ENCODE peak calls at places on chromosomes 5 and 9, in four cellular contexts. S is HepG2, U is GM12878, Z is K562. K is an unnamed sample.

GRCh38 chr9:129023036-129023907 is 4.9 kb downstream of the SH3GLB2 start:
- DNase-seq in S (no peak), U (no peak), Z (peak; percentile 80), K (peak; percentile 66)

GRCh38 chr9:113578279-113578865 is 114.8 kb downstream of the RGS3 start:
- DNase-seq in S (no peak), U (no peak), Z (no peak), K (no peak)

GRCh38 chr5:107361945-107362344 is 308.8 kb downstream of the EFNA5 start:
- DNase-seq in S (no peak), U (no peak), Z (no peak), K (no peak)

GRCh38 chr5:109907751-109908150 is 218.0 kb downstream of the MAN2A1 start:
- DNase-seq in S (no peak), U (no peak), Z (no peak), K (no peak)

GRCh38 chr5:150075233-150075632 is 11.1 kb downstream of the CSF1R start:
- DNase-seq in S (no peak), U (no peak), Z (no peak), K (no peak)

GRCh38 chr9:93186151-93186715 is 2.3 kb downstream of the WNK2 start:
- DNase-seq in S (no peak), U (no peak), Z (no peak), K (no peak)

GRCh38 chr5:114957384-114957783 is 212.3 kb downstream of the TRIM36 start:
- DNase-seq in S (no peak), U (peak; percentile 48), Z (no peak), K (no peak)

GRCh38 chr9:128809036-128809599 is 9.2 kb upstream of the ENDOG start:
- DNase-seq in S (no peak), U (no peak), Z (no peak), K (no peak)

GRCh38 chr5:19322716-19323485 is 665.1 kb downstream of the CDH18 start:
- DNase-seq in S (no peak), U (no peak), Z (peak; percentile 19), K (no peak)

GRCh38 chr5:154393850-154394249 is 51.9 kb upstream of the SAP30L start:
- DNase-seq in S (no peak), U (no peak), Z (no peak), K (no peak)

GRCh38 chr5:44774279-44774880 is 34.4 kb upstream of the MRPS30 start:
- DNase-seq in S (peak; percentile 34), U (no peak), Z (peak; percentile 31), K (peak; percentile 12)

GRCh38 chr5:15807861-15808260 is 307.9 kb downstream of the FBXL7 start:
- DNase-seq in S (no peak), U (no peak), Z (no peak), K (no peak)

GRCh38 chr9:112861638-112862555 is 28.8 kb downstream of the SLC46A2 start:
- DNase-seq in S (no peak), U (no peak), Z (no peak), K (no peak)

GRCh38 chr5:110900829-110901228 is 162.0 kb downstream of the SLC25A46 start:
- DNase-seq in S (no peak), U (no peak), Z (no peak), K (no peak)

GRCh38 chr5:54621048-54621447 is 103.5 kb downstream of the SNX18 start:
- DNase-seq in S (no peak), U (no peak), Z (no peak), K (no peak)

GRCh38 chr9:109256381-109256780 is 64.5 kb downstream of the EPB41L4B start:
- DNase-seq in S (no peak), U (no peak), Z (no peak), K (no peak)

GRCh38 chr9:92943062-92943616 is 4.2 kb upstream of the FGD3 start:
- DNase-seq in S (no peak), U (no peak), Z (no peak), K (no peak)

GRCh38 chr9:133149130-133150015 is 14.3 kb downstream of the GBGT1 start:
- DNase-seq in S (peak; percentile 82), U (peak; percentile 85), Z (peak; percentile 98), K (peak; percentile 94)

GRCh38 chr9:14180077-14180941 is 133.6 kb downstream of the NFIB start:
- DNase-seq in S (no peak), U (no peak), Z (no peak), K (no peak)

GRCh38 chr5:106882035-106882434 is 788.7 kb downstream of the EFNA5 start:
- DNase-seq in S (no peak), U (no peak), Z (no peak), K (no peak)

GRCh38 chr5:15904894-15905805 is 274.4 kb downstream of the MARCHF11 start:
- DNase-seq in S (no peak), U (no peak), Z (no peak), K (no peak)

GRCh38 chr9:123338710-123339665 is 17.0 kb upstream of the CRB2 start:
- DNase-seq in S (no peak), U (peak; percentile 94), Z (peak; percentile 69), K (no peak)

GRCh38 chr9:98916660-98917059 is 27.0 kb upstream of the COL15A1 start:
- DNase-seq in S (no peak), U (no peak), Z (peak; percentile 88), K (peak; percentile 27)

GRCh38 chr9:83715221-83715620 is 7.5 kb upstream of the UBQLN1 start:
- DNase-seq in S (no peak), U (no peak), Z (no peak), K (no peak)

GRCh38 chr5:97943036-97943435 is 760.0 kb upstream of the RIOK2 start:
- DNase-seq in S (no peak), U (no peak), Z (no peak), K (no peak)

DNA sequence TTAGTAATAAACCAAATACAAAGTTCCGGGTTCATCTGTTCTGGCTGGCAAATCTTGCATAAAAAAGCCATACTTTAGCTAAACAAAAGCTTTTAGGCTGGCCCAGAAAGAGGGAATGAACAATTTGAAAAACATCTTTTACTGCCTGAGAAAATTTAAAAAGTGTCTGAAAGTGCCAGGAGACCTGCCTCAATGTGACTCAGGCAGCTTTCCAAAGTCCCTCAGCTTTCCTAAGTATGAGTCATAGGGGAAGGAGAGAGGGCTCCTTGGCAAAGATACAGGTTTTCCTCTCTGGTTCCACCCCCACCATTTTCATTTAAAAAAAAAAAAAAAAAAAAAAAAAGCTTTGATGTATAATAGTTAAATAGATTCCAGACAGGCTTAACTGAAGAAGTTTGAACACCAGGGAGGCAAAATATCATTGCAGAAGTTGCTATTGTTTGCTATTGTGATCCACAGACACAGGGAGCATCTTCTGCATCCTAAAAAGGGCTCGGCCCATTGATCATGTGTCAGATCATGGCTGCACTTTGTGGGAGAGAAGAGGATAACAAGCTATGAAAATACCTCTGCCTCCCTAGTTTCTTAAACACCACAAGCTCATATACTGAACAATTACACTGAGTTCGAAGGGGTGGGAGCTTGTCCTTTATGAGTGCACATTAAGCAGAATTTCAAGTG is 71.5 kb downstream of the MRPS27 start:
- DNase-seq in S (no peak), U (no peak), Z (peak; percentile 26), K (peak; percentile 29)
- TF ChIP-seq FOXK2 in S (no peak), U (no peak), Z (no peak), K (no peak)

GRCh38 chr5:170333161-170333909 is 35.8 kb upstream of the LCP2 start:
- DNase-seq in S (no peak), U (peak; percentile 79), Z (no peak), K (peak; percentile 54)
- TF ChIP-seq FOXK2 in S (no peak), U (no peak), Z (no peak), K (no peak)

GRCh38 chr5:56876325-56876724 is 33.1 kb upstream of the SETD9 start:
- DNase-seq in S (no peak), U (no peak), Z (no peak), K (no peak)
- TF ChIP-seq FOXK2 in S (no peak), U (no peak), Z (no peak), K (no peak)

GRCh38 chr9:16710888-16711287 is 159.6 kb downstream of the BNC2 start:
- DNase-seq in S (no peak), U (no peak), Z (no peak), K (no peak)
- TF ChIP-seq FOXK2 in S (no peak), U (no peak), Z (no peak), K (no peak)

GRCh38 chr5:141814064-141814982 is 63.9 kb downstream of the PCDH1 start:
- DNase-seq in S (peak; percentile 34), U (no peak), Z (peak; percentile 83), K (peak; percentile 72)
- TF ChIP-seq FOXK2 in S (no peak), U (no peak), Z (no peak), K (no peak)

DNA sequence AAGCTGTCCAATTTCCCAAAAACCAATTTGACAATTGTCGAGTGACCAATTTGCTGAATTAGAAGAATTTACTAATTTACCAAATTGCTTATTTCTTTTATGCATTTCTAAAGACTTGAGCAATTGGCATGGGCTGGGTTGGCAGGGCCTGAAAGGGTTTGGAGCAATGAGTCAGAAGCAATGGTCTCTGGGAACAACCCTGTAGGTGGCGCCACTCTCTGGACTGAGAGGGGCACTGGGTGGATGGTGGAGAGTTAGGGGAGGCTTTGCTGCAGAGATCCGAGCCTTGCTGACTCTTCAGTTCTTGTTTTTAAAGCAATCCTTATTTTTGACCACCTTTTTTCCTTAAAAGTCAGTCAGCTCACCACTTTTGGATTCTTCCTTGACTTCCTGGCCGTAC is 71.5 kb upstream of the RPS23 start:
- DNase-seq in S (no peak), U (no peak), Z (peak; percentile 58), K (peak; percentile 60)
- TF ChIP-seq FOXK2 in S (no peak), U (no peak), Z (no peak), K (no peak)

DNA sequence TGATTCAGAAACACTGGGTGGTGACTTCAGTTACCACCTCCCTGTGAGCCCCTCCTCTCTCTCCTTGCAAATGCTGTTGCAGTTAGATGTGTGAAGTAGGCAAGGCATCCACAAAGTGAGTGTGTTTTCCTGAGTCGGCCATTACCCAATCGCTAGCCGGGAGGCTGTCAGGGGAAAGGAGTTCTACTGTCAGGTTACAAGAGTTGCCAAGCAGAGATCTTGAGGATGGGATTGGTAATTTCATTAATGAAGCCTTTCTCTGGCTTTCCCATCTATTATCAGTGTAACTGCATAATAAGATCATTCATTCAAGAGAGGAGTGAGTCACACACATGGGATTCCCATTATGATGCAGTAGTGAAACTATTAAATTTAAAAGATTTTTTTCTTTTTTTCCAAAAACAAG is 106.9 kb downstream of the GLDC start:
- DNase-seq in S (no peak), U (no peak), Z (no peak), K (no peak)
- TF ChIP-seq FOXK2 in S (no peak), U (no peak), Z (no peak), K (no peak)

DNA sequence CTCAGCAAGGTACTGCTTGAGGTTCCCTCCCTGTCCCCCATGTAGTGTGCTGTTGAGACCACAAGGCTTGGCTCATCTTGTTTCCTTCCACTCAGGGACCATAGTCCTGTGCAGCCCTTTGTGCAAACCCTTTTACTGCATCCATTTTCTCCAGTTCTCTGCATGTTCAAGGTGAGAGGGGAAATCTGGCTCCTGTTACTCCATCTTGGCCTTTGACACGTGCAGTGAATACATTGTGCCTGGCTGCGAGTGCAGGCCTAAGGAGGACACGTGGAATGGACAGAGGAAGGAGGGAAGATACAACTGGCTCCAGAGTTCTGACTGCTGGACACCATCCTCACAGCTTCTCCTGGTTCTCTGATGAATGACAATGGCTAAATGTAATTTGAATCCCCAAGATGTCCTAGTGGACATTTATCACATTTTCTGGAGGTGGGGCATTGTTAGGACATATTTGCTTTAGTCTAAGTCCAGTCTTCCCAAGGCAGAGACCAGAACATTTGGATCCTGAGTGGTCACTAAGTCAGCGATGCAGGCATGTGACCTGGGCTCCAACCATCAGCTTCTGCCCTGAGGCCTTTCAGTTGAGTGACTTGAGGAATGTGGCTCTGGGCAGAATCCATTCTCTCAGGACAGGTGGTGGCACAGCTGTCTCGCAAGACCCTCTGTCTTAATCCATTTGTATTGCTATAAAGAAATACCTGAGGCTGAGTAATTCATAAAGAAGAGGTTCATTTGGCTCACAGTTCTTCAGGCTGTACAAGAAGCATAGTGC is 189.0 kb upstream of the DAP start:
- DNase-seq in S (no peak), U (no peak), Z (no peak), K (no peak)
- TF ChIP-seq FOXK2 in S (no peak), U (no peak), Z (no peak), K (no peak)

K was measured in HEK293T.